ENCODE peak calls at places on chromosomes 7 and 10, in eight cellular contexts. Z, B, G, N, X, U, K and T are unnamed samples.
A peak's percentile ranks its signal among the peaks of the same experiment; 100 is the strongest.

GRCh38 chr10:44261296-44261695 is 123.6 kb downstream of the CXCL12 start:
- DNase-seq in Z (no peak), K (no peak), G (no peak), N (no peak), U (peak; percentile 84), X (no peak), B (no peak), T (no peak)

GRCh38 chr7:4959881-4960280 is 894 bp upstream of the MMD2 start:
- DNase-seq in B (no peak), G (no peak), Z (peak; percentile 12), U (no peak), X (no peak), K (no peak), N (no peak), T (no peak)

GRCh38 chr7:156014808-156015207 is 202.5 kb upstream of the SHH start:
- DNase-seq in G (no peak), N (no peak), U (no peak), K (peak; percentile 38), B (no peak), X (no peak), Z (no peak), T (no peak)

GRCh38 chr7:28587211-28587610 is 174.9 kb downstream of the CREB5 start:
- DNase-seq in Z (no peak), N (no peak), G (no peak), K (no peak), U (peak; percentile 18), X (no peak), B (peak; percentile 8), T (peak; percentile 71)

GRCh38 chr10:30103595-30104310 is 44.4 kb upstream of the JCAD start:
- DNase-seq in Z (no peak), G (no peak), K (no peak), B (peak; percentile 38), X (no peak), U (no peak), N (no peak), T (no peak)

GRCh38 chr10:71263376-71263775 is 51.0 kb downstream of the UNC5B start:
- DNase-seq in X (no peak), N (no peak), G (no peak), K (no peak), U (no peak), B (no peak), Z (no peak), T (no peak)

GRCh38 chr7:21828846-21829245 is 116.9 kb downstream of the CDCA7L start:
- DNase-seq in K (no peak), G (no peak), Z (no peak), N (no peak), X (no peak), U (no peak), B (no peak), T (no peak)

GRCh38 chr10:48634198-48634983 is 29.5 kb upstream of the ARHGAP22 start:
- DNase-seq in K (no peak), B (peak; percentile 85), X (peak; percentile 57), N (no peak), U (peak; percentile 97), Z (no peak), G (no peak), T (no peak)

GRCh38 chr7:75010036-75010435 is 45.5 kb downstream of the CASTOR2 start:
- DNase-seq in Z (no peak), N (no peak), K (no peak), X (no peak), U (no peak), G (no peak), B (no peak), T (no peak)

GRCh38 chr7:81014266-81014665 is 95.4 kb upstream of the SEMA3C start:
- DNase-seq in G (no peak), B (peak; percentile 80), U (peak; percentile 82), K (no peak), X (no peak), N (no peak), Z (no peak), T (no peak)

GRCh38 chr10:89535185-89536012 is at the start of gene SLC16A12:
- DNase-seq in K (no peak), X (no peak), U (no peak), N (no peak), Z (no peak), G (peak; percentile 24), B (no peak), T (peak; percentile 33)

GRCh38 chr7:67267914-67268313 is 271.3 kb downstream of the TYW1 start:
- DNase-seq in U (no peak), Z (no peak), N (no peak), X (no peak), B (no peak), K (no peak), G (no peak), T (no peak)

GRCh38 chr10:3467052-3467906 is 294.7 kb upstream of the PITRM1 start:
- DNase-seq in Z (peak; percentile 80), X (peak; percentile 55), U (peak; percentile 98), N (peak; percentile 82), G (no peak), K (no peak), B (peak; percentile 95), T (peak; percentile 94)

GRCh38 chr10:100969175-100970075 is at the start of gene SEMA4G:
- DNase-seq in K (peak; percentile 81), X (peak; percentile 34), Z (no peak), B (no peak), N (no peak), G (peak; percentile 74), U (peak; percentile 55), T (peak; percentile 41)

GRCh38 chr10:71077143-71077581 is 135.2 kb upstream of the UNC5B start:
- DNase-seq in N (no peak), X (no peak), G (no peak), Z (peak; percentile 27), K (no peak), B (no peak), U (peak; percentile 22), T (no peak)

GRCh38 chr7:151705744-151706567 is 171.0 kb downstream of the PRKAG2 start:
- DNase-seq in U (peak; percentile 64), N (no peak), B (peak; percentile 61), K (peak; percentile 63), Z (no peak), X (peak; percentile 30), G (peak; percentile 47), T (peak; percentile 62)

GRCh38 chr10:54194768-54195167 is 606.3 kb downstream of the PCDH15 start:
- DNase-seq in X (no peak), G (no peak), B (no peak), Z (no peak), U (no peak), K (no peak), N (no peak), T (no peak)

GRCh38 chr10:97752956-97753355 is 16.0 kb downstream of the ZFYVE27 start:
- DNase-seq in U (no peak), X (no peak), K (no peak), Z (no peak), G (no peak), N (no peak), B (no peak), T (no peak)

GRCh38 chr10:90751107-90751997 is 106.5 kb downstream of the HTR7 start:
- DNase-seq in U (peak; percentile 46), Z (no peak), G (peak; percentile 42), X (peak; percentile 33), B (peak; percentile 12), K (peak; percentile 69), N (no peak), T (peak; percentile 59)

GRCh38 chr7:301291-302053 is 11.5 kb downstream of the FOXL3 start:
- DNase-seq in B (no peak), U (no peak), G (no peak), Z (peak; percentile 43), N (no peak), X (no peak), K (no peak), T (no peak)

GRCh38 chr10:114326794-114327193 is 77.5 kb downstream of the AFAP1L2 start:
- DNase-seq in X (no peak), B (no peak), N (no peak), K (no peak), G (no peak), Z (no peak), U (no peak), T (peak; percentile 20)

GRCh38 chr10:23383637-23384036 is 39.0 kb upstream of the C10orf67 start:
- DNase-seq in Z (no peak), N (no peak), X (no peak), K (no peak), G (no peak), U (no peak), B (no peak), T (no peak)

GRCh38 chr7:151817981-151818673 is 58.8 kb downstream of the PRKAG2 start:
- DNase-seq in G (no peak), Z (no peak), X (no peak), K (no peak), N (no peak), B (no peak), U (no peak), T (no peak)

GRCh38 chr10:122139627-122140151 is 131.4 kb upstream of the BTBD16 start:
- DNase-seq in B (no peak), U (no peak), N (no peak), G (no peak), K (no peak), X (no peak), Z (no peak), T (no peak)

GRCh38 chr10:17617031-17617911 is at the start of gene HACD1:
- DNase-seq in U (peak; percentile 87), N (peak; percentile 38), Z (peak; percentile 79), X (peak; percentile 55), B (peak; percentile 74), K (peak; percentile 78), G (peak; percentile 62), T (peak; percentile 84)

GRCh38 chr7:18119985-18120384 is 92.3 kb upstream of the PRPS1L1 start:
- DNase-seq in N (no peak), X (no peak), Z (no peak), K (no peak), U (peak; percentile 42), B (peak; percentile 36), G (no peak), T (peak; percentile 44)

GRCh38 chr7:78530351-78530750 is 731.8 kb downstream of the PHTF2 start:
- DNase-seq in Z (no peak), K (no peak), X (no peak), N (peak; percentile 26), G (no peak), B (peak; percentile 81), U (peak; percentile 89), T (peak; percentile 8)